ENCODE peak calls at places on chromosomes 4 and X, in five cellular contexts. One of them, this sample, is unnamed. For H3K36me3, the result is how much of the 10 kb centered on the place peaks cover.

GRCh38 chr4:87947381-87948160 is 27.9 kb upstream of the SPP1 start:
- DNase-seq in MG63: no peak
- DNase-seq in ovary: no peak
- DNase-seq in adipocyte: no peak
- DNase-seq in ascending aorta: no peak
- DNase-seq in this sample: no peak

GRCh38 chrX:40644175-40644574 is 3.2 kb downstream of the CXorf38 start:
- DNase-seq in ascending aorta: no peak
- DNase-seq in MG63: no peak
- DNase-seq in ovary: no peak
- DNase-seq in adipocyte: peak
- DNase-seq in this sample: no peak

GRCh38 chr4:66736593-66736992 is 808.7 kb downstream of the CENPC start:
- DNase-seq in adipocyte: no peak
- DNase-seq in ovary: no peak
- DNase-seq in MG63: no peak
- DNase-seq in ascending aorta: no peak
- DNase-seq in this sample: peak

GRCh38 chr4:128451270-128451905 is 163.8 kb upstream of the PGRMC2 start:
- DNase-seq in ovary: no peak
- DNase-seq in ascending aorta: no peak
- DNase-seq in adipocyte: no peak
- DNase-seq in MG63: no peak
- DNase-seq in this sample: no peak

GRCh38 chr4:41305486-41305885 is 48.8 kb downstream of the UCHL1 start:
- DNase-seq in MG63: no peak
- DNase-seq in ovary: no peak
- DNase-seq in adipocyte: no peak
- DNase-seq in ascending aorta: no peak
- DNase-seq in this sample: no peak

GRCh38 chrX:96372313-96373046 is 312.2 kb upstream of the DIAPH2 start:
- DNase-seq in ascending aorta: no peak
- DNase-seq in MG63: peak
- DNase-seq in adipocyte: peak
- DNase-seq in ovary: peak
- DNase-seq in this sample: peak

GRCh38 chrX:9591496-9591895 is 126.6 kb downstream of the TBL1X start:
- DNase-seq in MG63: no peak
- DNase-seq in ascending aorta: peak
- DNase-seq in adipocyte: no peak
- DNase-seq in ovary: no peak
- DNase-seq in this sample: no peak

GRCh38 chrX:76109654-76110053 is 63.2 kb upstream of the PBDC1 start:
- DNase-seq in MG63: no peak
- DNase-seq in adipocyte: no peak
- DNase-seq in ovary: no peak
- DNase-seq in ascending aorta: no peak
- DNase-seq in this sample: no peak

GRCh38 chr4:61312526-61312925 is 112.4 kb downstream of the ADGRL3 start:
- DNase-seq in ovary: no peak
- DNase-seq in adipocyte: peak
- DNase-seq in MG63: no peak
- DNase-seq in ascending aorta: no peak
- DNase-seq in this sample: no peak

GRCh38 chrX:106170318-106170717 is 2.2 kb downstream of the PWWP3B start:
- DNase-seq in adipocyte: peak
- DNase-seq in ascending aorta: no peak
- DNase-seq in ovary: peak
- DNase-seq in MG63: no peak
- DNase-seq in this sample: no peak

GRCh38 chr4:8248091-8248490 is 21.5 kb upstream of the HTRA3 start:
- DNase-seq in MG63: no peak
- DNase-seq in ovary: no peak
- DNase-seq in adipocyte: peak
- DNase-seq in ascending aorta: no peak
- DNase-seq in this sample: no peak

GRCh38 chrX:103779156-103779555 is 2.5 kb downstream of the PLP1 start:
- DNase-seq in MG63: no peak
- DNase-seq in ovary: peak
- DNase-seq in ascending aorta: no peak
- DNase-seq in adipocyte: no peak
- DNase-seq in this sample: no peak

GRCh38 chr4:40292313-40292759 is 42.8 kb upstream of the CHRNA9 start:
- DNase-seq in MG63: no peak
- DNase-seq in ascending aorta: no peak
- DNase-seq in adipocyte: no peak
- DNase-seq in ovary: no peak
- DNase-seq in this sample: peak

GRCh38 chr4:101037249-101037648 is 310.1 kb downstream of the PPP3CA start:
- DNase-seq in ovary: no peak
- DNase-seq in MG63: no peak
- DNase-seq in adipocyte: no peak
- DNase-seq in ascending aorta: no peak
- DNase-seq in this sample: no peak

GRCh38 chrX:30313322-30313721 is 4.1 kb upstream of the NR0B1 start:
- DNase-seq in ascending aorta: no peak
- DNase-seq in adipocyte: no peak
- DNase-seq in MG63: no peak
- DNase-seq in ovary: no peak
- DNase-seq in this sample: no peak

GRCh38 chr4:74733760-74734159 is 60.6 kb downstream of the BTC start:
- DNase-seq in MG63: no peak
- DNase-seq in ovary: no peak
- DNase-seq in ascending aorta: no peak
- DNase-seq in adipocyte: no peak
- DNase-seq in this sample: no peak

GRCh38 chr4:2790583-2791517 is 2.0 kb upstream of the SH3BP2 start:
- DNase-seq in adipocyte: no peak
- DNase-seq in ascending aorta: peak
- DNase-seq in ovary: peak
- DNase-seq in MG63: no peak
- DNase-seq in this sample: peak

GRCh38 chr4:40908297-40908696 is 158.5 kb downstream of the NSUN7 start:
- DNase-seq in ovary: no peak
- DNase-seq in MG63: no peak
- DNase-seq in adipocyte: no peak
- DNase-seq in ascending aorta: no peak
- DNase-seq in this sample: peak

GRCh38 chrX:68942141-68942540 is 113.3 kb downstream of the EFNB1 start:
- DNase-seq in ovary: no peak
- DNase-seq in MG63: no peak
- DNase-seq in ascending aorta: peak
- DNase-seq in adipocyte: no peak
- DNase-seq in this sample: no peak

GRCh38 chrX:151852294-151852693 is 60.4 kb upstream of the MAGEA4 start:
- DNase-seq in ovary: no peak
- DNase-seq in adipocyte: no peak
- DNase-seq in ascending aorta: no peak
- DNase-seq in MG63: no peak
- DNase-seq in this sample: no peak

GRCh38 chrX:39011454-39012204 is 210.4 kb downstream of the MID1IP1 start:
- DNase-seq in ovary: no peak
- DNase-seq in MG63: peak
- DNase-seq in adipocyte: peak
- DNase-seq in ascending aorta: no peak
- DNase-seq in this sample: no peak

GRCh38 chrX:47573334-47574095 is 8.7 kb upstream of the TIMP1 start:
- DNase-seq in adipocyte: no peak
- DNase-seq in ovary: peak
- DNase-seq in MG63: peak
- DNase-seq in ascending aorta: peak
- DNase-seq in this sample: no peak

GRCh38 chrX:84709987-84710386 is 207.7 kb upstream of the HDX start:
- DNase-seq in ascending aorta: no peak
- DNase-seq in adipocyte: no peak
- DNase-seq in MG63: no peak
- DNase-seq in ovary: no peak
- DNase-seq in this sample: no peak

GRCh38 chr4:13483142-13484044 is 747 bp downstream of the RAB28 start:
- DNase-seq in ovary: peak
- DNase-seq in adipocyte: peak
- DNase-seq in ascending aorta: peak
- DNase-seq in MG63: peak
- DNase-seq in this sample: peak

GRCh38 chr4:135429528-135429927 is 1227.9 kb upstream of the PABPC4L start:
- DNase-seq in adipocyte: no peak
- DNase-seq in MG63: no peak
- DNase-seq in ascending aorta: no peak
- DNase-seq in ovary: no peak
- DNase-seq in this sample: no peak

GRCh38 chrX:1529756-1530155 is 7.2 kb downstream of the P2RY8 start:
- DNase-seq in adipocyte: no peak
- DNase-seq in MG63: no peak
- DNase-seq in ascending aorta: peak
- DNase-seq in ovary: no peak
- DNase-seq in this sample: no peak
- H3K36me3 ChIP-seq in adipocyte: under half
- H3K36me3 ChIP-seq in MG63: under half
- H3K36me3 ChIP-seq in ascending aorta: under half
- H3K36me3 ChIP-seq in ovary: under half
- H3K36me3 ChIP-seq in this sample: under half

GRCh38 chrX:36869457-36869856 is 138.7 kb upstream of the FAM47C start:
- DNase-seq in adipocyte: no peak
- DNase-seq in ovary: no peak
- DNase-seq in ascending aorta: no peak
- DNase-seq in MG63: no peak
- DNase-seq in this sample: no peak
- H3K36me3 ChIP-seq in adipocyte: under half
- H3K36me3 ChIP-seq in ovary: under half
- H3K36me3 ChIP-seq in ascending aorta: under half
- H3K36me3 ChIP-seq in MG63: under half
- H3K36me3 ChIP-seq in this sample: under half

GRCh38 chrX:153954618-153955450 is 10.4 kb upstream of the RENBP start:
- DNase-seq in MG63: no peak
- DNase-seq in adipocyte: no peak
- DNase-seq in ovary: no peak
- DNase-seq in ascending aorta: no peak
- DNase-seq in this sample: no peak
- H3K36me3 ChIP-seq in MG63: under half
- H3K36me3 ChIP-seq in adipocyte: half or more
- H3K36me3 ChIP-seq in ovary: under half
- H3K36me3 ChIP-seq in ascending aorta: half or more
- H3K36me3 ChIP-seq in this sample: half or more

DNA sequence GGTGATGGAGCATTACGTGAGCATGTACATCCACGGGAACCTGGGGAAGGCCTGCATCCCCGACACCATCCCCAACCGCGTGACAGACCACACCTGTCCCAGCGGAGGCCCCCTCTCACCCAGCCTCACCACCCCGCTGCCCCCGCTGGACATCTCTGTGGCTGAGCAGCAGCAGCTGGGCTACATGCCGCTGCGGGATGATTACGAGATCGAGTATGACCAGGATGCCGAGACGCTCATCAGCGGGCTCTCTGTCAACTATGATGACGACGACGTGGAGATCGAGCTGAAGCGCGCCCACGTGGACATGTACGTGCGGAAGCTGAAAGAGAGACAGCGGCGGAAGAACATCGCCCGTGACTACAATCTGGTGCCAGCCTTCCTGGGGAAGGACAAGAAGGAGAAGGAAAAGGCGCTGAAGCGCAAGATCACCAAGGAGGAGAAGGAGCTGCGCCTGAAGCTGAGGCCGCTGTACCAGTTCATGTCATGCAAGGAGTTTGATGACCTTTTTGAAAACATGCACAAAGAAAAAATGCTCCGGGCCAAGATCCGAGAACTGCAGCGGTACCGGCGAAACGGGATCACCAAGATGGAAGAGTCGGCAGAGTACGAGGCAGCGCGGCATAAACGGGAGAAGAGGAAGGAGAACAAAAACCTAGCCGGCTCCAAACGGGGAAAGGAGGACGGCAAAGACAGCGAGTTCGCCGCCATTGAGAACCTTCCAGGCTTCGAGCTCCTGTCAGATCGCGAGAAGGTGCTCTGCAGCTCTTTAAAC is 11.1 kb downstream of the TADA2B start:
- DNase-seq in ascending aorta: no peak
- DNase-seq in MG63: no peak
- DNase-seq in adipocyte: no peak
- DNase-seq in ovary: no peak
- DNase-seq in this sample: no peak
- H3K36me3 ChIP-seq in ascending aorta: under half
- H3K36me3 ChIP-seq in MG63: under half
- H3K36me3 ChIP-seq in adipocyte: under half
- H3K36me3 ChIP-seq in ovary: under half
- H3K36me3 ChIP-seq in this sample: under half

GRCh38 chr4:158996669-158997074 is 106.2 kb upstream of the RAPGEF2 start:
- DNase-seq in MG63: peak
- DNase-seq in ovary: no peak
- DNase-seq in ascending aorta: no peak
- DNase-seq in adipocyte: peak
- DNase-seq in this sample: peak
- H3K36me3 ChIP-seq in MG63: under half
- H3K36me3 ChIP-seq in ovary: under half
- H3K36me3 ChIP-seq in ascending aorta: under half
- H3K36me3 ChIP-seq in adipocyte: under half
- H3K36me3 ChIP-seq in this sample: under half

GRCh38 chrX:20057479-20057878 is 59.2 kb downstream of the MAP7D2 start:
- DNase-seq in ascending aorta: no peak
- DNase-seq in ovary: no peak
- DNase-seq in adipocyte: no peak
- DNase-seq in MG63: no peak
- DNase-seq in this sample: no peak
- H3K36me3 ChIP-seq in ascending aorta: under half
- H3K36me3 ChIP-seq in ovary: under half
- H3K36me3 ChIP-seq in adipocyte: under half
- H3K36me3 ChIP-seq in MG63: under half
- H3K36me3 ChIP-seq in this sample: under half

GRCh38 chrX:33205321-33205720 is 6.0 kb downstream of the DMD start:
- DNase-seq in ovary: no peak
- DNase-seq in adipocyte: no peak
- DNase-seq in MG63: no peak
- DNase-seq in ascending aorta: no peak
- DNase-seq in this sample: no peak
- H3K36me3 ChIP-seq in ovary: under half
- H3K36me3 ChIP-seq in adipocyte: under half
- H3K36me3 ChIP-seq in MG63: under half
- H3K36me3 ChIP-seq in ascending aorta: under half
- H3K36me3 ChIP-seq in this sample: under half

GRCh38 chr4:15779789-15780188 is 1.7 kb downstream of the CD38 start:
- DNase-seq in MG63: no peak
- DNase-seq in adipocyte: no peak
- DNase-seq in ascending aorta: no peak
- DNase-seq in ovary: no peak
- DNase-seq in this sample: no peak
- H3K36me3 ChIP-seq in MG63: under half
- H3K36me3 ChIP-seq in adipocyte: under half
- H3K36me3 ChIP-seq in ascending aorta: under half
- H3K36me3 ChIP-seq in ovary: under half
- H3K36me3 ChIP-seq in this sample: under half

This sample was measured in A673.